ENCODE peak calls at places on chromosomes 3 and 15, in eight cellular contexts. K is MV-4-11; M is activated naive CD4-positive, alpha-beta T cell treated with Interleukin-2 at 50 U/mL for 16 hours; L is heart left ventricle; D is HFFc6; B is cortex of kidney; C is T1000; G is neural crest cell. E is an unnamed sample.

GRCh38 chr3:62287528-62287927 is 85.8 kb downstream of the FEZF2 start:
- DNase-seq in B (no peak), K (peak; percentile 87), M (no peak), G (no peak), D (no peak), C (no peak), L (no peak), E (no peak)

GRCh38 chr3:18405141-18405540 is 20.0 kb downstream of the SATB1 start:
- DNase-seq in G (no peak), D (no peak), M (no peak), B (no peak), K (peak; percentile 28), L (no peak), C (no peak), E (no peak)

GRCh38 chr15:45181491-45182285 is 6.1 kb downstream of the SHF start:
- DNase-seq in B (no peak), L (no peak), G (no peak), K (peak; percentile 40), D (no peak), M (no peak), C (no peak), E (no peak)

GRCh38 chr3:194711286-194711685 is 25.6 kb downstream of the FAM43A start:
- DNase-seq in D (no peak), M (no peak), C (no peak), G (no peak), L (no peak), B (no peak), K (peak; percentile 14), E (no peak)

GRCh38 chr15:60928210-60928609 is 300.9 kb downstream of the RORA start:
- DNase-seq in G (no peak), K (no peak), L (no peak), D (no peak), B (no peak), M (no peak), C (no peak), E (no peak)

GRCh38 chr15:55588070-55588817 is at the start of gene PYGO1:
- DNase-seq in M (peak; percentile 37), D (peak; percentile 30), G (peak; percentile 65), B (no peak), C (peak; percentile 48), K (peak; percentile 4), L (peak; percentile 80), E (peak; percentile 28)

GRCh38 chr3:10772230-10773161 is 43.5 kb upstream of the SLC6A11 start:
- DNase-seq in D (no peak), M (no peak), G (no peak), B (no peak), L (no peak), C (no peak), K (no peak), E (no peak)

GRCh38 chr3:83934208-83935150 is 1024.3 kb upstream of the CADM2 start:
- DNase-seq in M (no peak), L (no peak), K (peak; percentile 89), B (no peak), G (no peak), C (peak; percentile 69), D (peak; percentile 55), E (no peak)

GRCh38 chr3:16506884-16507409 is 6.6 kb downstream of the RFTN1 start:
- DNase-seq in L (no peak), C (no peak), D (no peak), B (no peak), K (no peak), M (no peak), G (no peak), E (no peak)

GRCh38 chr3:129398803-129399144 is 29.7 kb downstream of the EFCAB12 start:
- DNase-seq in K (no peak), G (peak; percentile 9), L (no peak), M (peak; percentile 10), D (peak; percentile 11), C (no peak), B (no peak), E (peak; percentile 24)

GRCh38 chr15:78984041-78984440 is 39.2 kb upstream of the CTSH start:
- DNase-seq in M (no peak), C (no peak), K (no peak), B (no peak), G (no peak), L (no peak), D (no peak), E (no peak)

GRCh38 chr15:97909291-97909891 is 51.1 kb upstream of the ARRDC4 start:
- DNase-seq in D (peak; percentile 52), C (peak; percentile 32), M (peak; percentile 16), L (no peak), K (peak; percentile 47), B (no peak), G (peak; percentile 75), E (peak; percentile 34)

GRCh38 chr3:192917258-192917507 is 473 bp downstream of the MB21D2 start:
- DNase-seq in C (no peak), D (no peak), M (peak; percentile 34), G (no peak), B (no peak), K (no peak), L (no peak), E (peak; percentile 34)

GRCh38 chr3:12856626-12857025 is 15.3 kb upstream of the RPL32 start:
- DNase-seq in C (no peak), M (no peak), K (no peak), G (no peak), L (no peak), D (no peak), B (no peak), E (no peak)

GRCh38 chr3:13258986-13259514 is 161.1 kb downstream of the NUP210 start:
- DNase-seq in D (no peak), K (no peak), M (no peak), C (no peak), B (no peak), L (no peak), G (no peak), E (no peak)

GRCh38 chr3:107999215-107999775 is 91.5 kb downstream of the CD47 start:
- DNase-seq in K (no peak), D (peak; percentile 7), C (peak; percentile 42), L (no peak), M (no peak), G (no peak), B (no peak), E (no peak)

GRCh38 chr3:46674031-46674592 is 19.4 kb downstream of the ALS2CL start:
- DNase-seq in C (no peak), G (no peak), M (no peak), L (peak; percentile 26), B (no peak), K (no peak), D (no peak), E (no peak)

GRCh38 chr3:143237036-143237688 is 117.6 kb downstream of the CHST2 start:
- DNase-seq in C (no peak), M (no peak), L (no peak), K (no peak), D (no peak), G (no peak), B (no peak), E (no peak)

E was measured in activated CD4-positive, alpha-beta memory T cell treated with anti-CD3 and anti-CD28 coated beads, Interleukin-2, amount 10 ng/mL, durations not matched to agents 7 days and 5 days.